ENCODE peak calls at places on chromosome 9, in six cellular contexts. R is spleen; K is stimulated activated naive CD4-positive, alpha-beta T cell; E is activated CD4-positive, CD25-positive, alpha-beta regulatory T cell treated with anti-CD3 and anti-CD28 coated beads, Interleukin-2, amount 50 U/mL, for 72 hours; H is NCI-H524 treated with DMSO at 0.1 percent for 48 hours; M is effector CD4-positive, alpha-beta T cell. C is an unnamed sample.

GRCh38 chr9:84139296-84140100 is 158.9 kb downstream of the RMI1 start:
- DNase-seq in R (no peak), K (no peak), E (no peak), H (no peak), M (no peak), C (peak; percentile 82)

GRCh38 chr9:135040892-135041291 is 46.6 kb upstream of the OLFM1 start:
- DNase-seq in R (no peak), K (no peak), E (no peak), H (no peak), M (no peak), C (no peak)

GRCh38 chr9:70255521-70255920 is 3.3 kb upstream of the SMC5 start:
- DNase-seq in R (no peak), K (no peak), E (no peak), H (no peak), M (no peak), C (no peak)

GRCh38 chr9:114372971-114373591 is 14.7 kb downstream of the AKNA start:
- DNase-seq in R (peak; percentile 98), K (peak; percentile 90), E (peak; percentile 67), H (peak; percentile 21), M (peak; percentile 76), C (no peak)

GRCh38 chr9:13116292-13116691 is 163.2 kb downstream of the MPDZ start:
- DNase-seq in R (no peak), K (no peak), E (no peak), H (no peak), M (no peak), C (no peak)

GRCh38 chr9:88310310-88310980 is 77.8 kb upstream of the SPIN1 start:
- DNase-seq in R (no peak), K (no peak), E (no peak), H (no peak), M (no peak), C (no peak)

GRCh38 chr9:98742325-98743280 is 33.9 kb upstream of the GABBR2 start:
- DNase-seq in R (no peak), K (no peak), E (no peak), H (peak; percentile 59), M (no peak), C (no peak)

GRCh38 chr9:93952784-93953491 is 2.2 kb downstream of the BARX1 start:
- DNase-seq in R (no peak), K (no peak), E (no peak), H (no peak), M (no peak), C (no peak)

GRCh38 chr9:69411931-69412740 is 87.1 kb downstream of the ENTREP1 start:
- DNase-seq in R (no peak), K (no peak), E (no peak), H (no peak), M (no peak), C (no peak)

GRCh38 chr9:116421006-116421538 is 266.0 kb upstream of the TRIM32 start:
- DNase-seq in R (no peak), K (no peak), E (no peak), H (no peak), M (no peak), C (no peak)

GRCh38 chr9:86721843-86722705 is 225.2 kb downstream of the GAS1 start:
- DNase-seq in R (no peak), K (no peak), E (no peak), H (no peak), M (no peak), C (no peak)

GRCh38 chr9:98866435-98867108 is 59.1 kb downstream of the GALNT12 start:
- DNase-seq in R (no peak), K (no peak), E (no peak), H (no peak), M (no peak), C (no peak)

GRCh38 chr9:115220339-115221009 is 102.5 kb upstream of the TNC start:
- DNase-seq in R (no peak), K (no peak), E (no peak), H (no peak), M (no peak), C (peak; percentile 79)

GRCh38 chr9:131270171-131271015 is 5.9 kb downstream of the FAM78A start:
- DNase-seq in R (peak; percentile 93), K (peak; percentile 61), E (no peak), H (no peak), M (no peak), C (no peak)

GRCh38 chr9:107046692-107047091 is 183.7 kb downstream of the ZNF462 start:
- DNase-seq in R (no peak), K (no peak), E (no peak), H (no peak), M (no peak), C (no peak)

GRCh38 chr9:4366649-4367330 is 66.9 kb upstream of the GLIS3 start:
- DNase-seq in R (no peak), K (no peak), E (no peak), H (no peak), M (peak; percentile 5), C (peak; percentile 28)

GRCh38 chr9:135147473-135147805 is 60.0 kb downstream of the OLFM1 start:
- DNase-seq in R (no peak), K (no peak), E (no peak), H (peak; percentile 48), M (no peak), C (no peak)

GRCh38 chr9:119026120-119026519 is 343.1 kb downstream of the BRINP1 start:
- DNase-seq in R (no peak), K (no peak), E (no peak), H (peak; percentile 71), M (no peak), C (peak; percentile 10)